ENCODE peak calls at places on chromosome 20, in six cellular contexts. T, V, N, I, K and D are unnamed samples.

GRCh38 chr20:37560629-37561028 is 33.0 kb upstream of the BLCAP start:
- DNase-seq in I (no peak), K (no peak), V (no peak), N (no peak), T (no peak), D (no peak)

GRCh38 chr20:56429496-56429895 is 17.4 kb downstream of the CASS4 start:
- DNase-seq in I (no peak), T (no peak), N (no peak), K (no peak), V (peak; percentile 79), D (no peak)

GRCh38 chr20:3794701-3795420 is 1.2 kb upstream of the CDC25B start:
- DNase-seq in T (no peak), V (no peak), I (no peak), N (no peak), K (no peak), D (no peak)

GRCh38 chr20:8631271-8631670 is 437.6 kb upstream of the PLCB4 start:
- DNase-seq in K (no peak), N (no peak), T (no peak), V (no peak), I (no peak), D (no peak)

GRCh38 chr20:53163486-53163885 is 191.3 kb downstream of the TSHZ2 start:
- DNase-seq in T (no peak), I (no peak), V (peak; percentile 30), K (no peak), N (no peak), D (no peak)

GRCh38 chr20:33796263-33796906 is 14.8 kb upstream of the CHMP4B start:
- DNase-seq in K (no peak), I (no peak), V (no peak), T (no peak), N (no peak), D (no peak)

GRCh38 chr20:29430531-29430930 is 1826.9 kb upstream of the DEFB115 start:
- DNase-seq in T (no peak), K (no peak), N (no peak), I (no peak), V (no peak), D (no peak)

GRCh38 chr20:36219671-36220220 is 16.5 kb upstream of the AAR2 start:
- DNase-seq in V (no peak), N (no peak), K (no peak), T (no peak), I (no peak), D (no peak)

GRCh38 chr20:50527068-50527605 is 17.0 kb downstream of the PTPN1 start:
- DNase-seq in I (no peak), V (no peak), T (no peak), K (no peak), N (no peak), D (no peak)

GRCh38 chr20:49567421-49568256 is at the start of gene PTGIS:
- DNase-seq in V (no peak), N (no peak), K (no peak), T (no peak), I (no peak), D (no peak)

GRCh38 chr20:61840661-61841455 is 224.8 kb downstream of the TAF4 start:
- DNase-seq in V (no peak), K (no peak), T (no peak), N (no peak), I (no peak), D (no peak)

GRCh38 chr20:62684986-62685385 is 23.6 kb upstream of the NTSR1 start:
- DNase-seq in V (no peak), K (no peak), T (no peak), N (no peak), I (no peak), D (no peak)

GRCh38 chr20:50215101-50215500 is 24.5 kb downstream of the CEBPB start:
- DNase-seq in V (no peak), T (no peak), I (no peak), N (no peak), K (no peak), D (no peak)

GRCh38 chr20:47263502-47264084 is 92.9 kb downstream of the ZMYND8 start:
- DNase-seq in I (no peak), N (peak; percentile 45), T (no peak), V (no peak), K (no peak), D (no peak)

GRCh38 chr20:62232194-62232593 is 6.1 kb upstream of the OSBPL2 start:
- DNase-seq in I (no peak), K (no peak), V (no peak), N (no peak), T (no peak), D (no peak)

GRCh38 chr20:37538003-37538402 is 10.3 kb upstream of the BLCAP start:
- DNase-seq in N (no peak), K (peak; percentile 48), I (no peak), T (no peak), V (no peak), D (no peak)

GRCh38 chr20:61937963-61938838 is 127.5 kb downstream of the TAF4 start:
- DNase-seq in I (no peak), V (no peak), T (no peak), K (no peak), N (no peak), D (no peak)

GRCh38 chr20:4038047-4038459 is 22.7 kb upstream of the RNF24 start:
- DNase-seq in N (peak; percentile 75), I (no peak), K (no peak), V (peak; percentile 33), T (peak; percentile 76), D (peak; percentile 69)

GRCh38 chr20:46438156-46438750 is 31.8 kb upstream of the ELMO2 start:
- DNase-seq in K (peak; percentile 50), I (peak; percentile 3), T (peak; percentile 32), V (peak; percentile 15), N (no peak), D (no peak)

GRCh38 chr20:53934421-53935352 is 135.7 kb downstream of the BCAS1 start:
- DNase-seq in I (no peak), T (no peak), N (no peak), V (peak; percentile 65), K (no peak), D (no peak)

GRCh38 chr20:41454250-41454649 is 87.6 kb upstream of the EMILIN3 start:
- DNase-seq in K (no peak), N (no peak), I (no peak), V (no peak), T (no peak), D (no peak)

GRCh38 chr20:62574612-62574993 is 67.7 kb upstream of the SLCO4A1 start:
- DNase-seq in T (no peak), N (no peak), I (no peak), K (no peak), V (no peak), D (no peak)

GRCh38 chr20:38343107-38343797 is 3.0 kb upstream of the LBP start:
- DNase-seq in K (peak; percentile 84), N (no peak), I (no peak), V (peak; percentile 55), T (no peak), D (no peak)

GRCh38 chr20:63254536-63255384 is 497 bp upstream of the NKAIN4 start:
- DNase-seq in N (no peak), V (no peak), I (no peak), K (no peak), T (no peak), D (no peak)

GRCh38 chr20:60371456-60371855 is 413.2 kb downstream of the CDH26 start:
- DNase-seq in K (no peak), V (no peak), T (no peak), N (no peak), I (no peak), D (no peak)

GRCh38 chr20:50248104-50248631 is 57.5 kb downstream of the CEBPB start:
- DNase-seq in N (no peak), K (no peak), T (no peak), V (peak; percentile 39), I (no peak), D (no peak)

GRCh38 chr20:13068336-13068735 is 59.6 kb downstream of the SPTLC3 start:
- DNase-seq in V (no peak), I (no peak), N (no peak), T (no peak), K (no peak), D (no peak)

GRCh38 chr20:9532069-9532809 is 17.8 kb downstream of the LAMP5 start:
- DNase-seq in I (no peak), T (no peak), V (no peak), N (no peak), K (no peak), D (no peak)

GRCh38 chr20:25376886-25377285 is 13.7 kb downstream of the ABHD12 start:
- DNase-seq in I (no peak), K (no peak), T (no peak), N (no peak), V (no peak), D (no peak)

GRCh38 chr20:51801220-51801991 is 915 bp downstream of the SALL4 start:
- DNase-seq in I (no peak), K (no peak), N (no peak), V (no peak), T (no peak), D (no peak)

GRCh38 chr20:51800769-51801219 is 1.5 kb downstream of the SALL4 start:
- DNase-seq in I (no peak), V (no peak), K (no peak), N (no peak), T (no peak), D (no peak)

GRCh38 chr20:51802170-51802745 is at the start of gene SALL4:
- DNase-seq in V (no peak), K (no peak), I (peak; percentile 91), T (no peak), N (no peak), D (no peak)

GRCh38 chr20:51799586-51799985 is 2.7 kb downstream of the SALL4 start:
- DNase-seq in K (no peak), I (no peak), T (no peak), N (no peak), V (no peak), D (no peak)

GRCh38 chr20:51800132-51800721 is 2.1 kb downstream of the SALL4 start:
- DNase-seq in I (peak; percentile 82), K (peak; percentile 48), V (peak; percentile 75), T (peak; percentile 74), N (no peak), D (peak; percentile 63)
- TF ChIP-seq POLR2AphosphoS5 in I (peak; percentile 88), K (no peak), V (no peak), T (no peak), N (no peak), D (no peak)

GRCh38 chr20:43558412-43559146 is at the start of gene SGK2:
- DNase-seq in T (no peak), K (peak; percentile 96), I (no peak), V (peak; percentile 49), N (no peak), D (no peak)
- TF ChIP-seq POLR2A in T (no peak), K (peak; percentile 87), I (no peak), V (no peak), N (no peak), D (no peak)

DNA sequence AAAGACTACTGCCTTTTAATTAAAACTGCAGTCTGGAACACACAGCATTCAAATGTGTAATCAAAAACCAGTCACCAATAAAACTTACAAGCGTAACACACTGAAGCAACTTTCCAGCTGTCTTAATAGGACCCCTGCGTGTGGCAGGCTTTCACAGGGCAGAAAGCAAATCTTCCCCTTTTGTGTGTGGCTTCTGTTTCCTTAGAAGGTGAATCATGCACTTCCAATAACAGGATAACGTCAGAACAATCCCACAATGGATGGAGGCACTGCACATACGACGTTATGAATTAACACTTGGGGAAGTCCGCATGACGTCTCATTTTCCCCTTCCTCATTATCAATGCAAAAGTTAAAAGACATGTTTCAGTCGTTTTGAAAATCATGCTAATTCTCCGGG is 44.8 kb downstream of the INSM1 start:
- DNase-seq in K (no peak), I (no peak), N (no peak), T (no peak), V (no peak), D (no peak)
- TF ChIP-seq TAF1 in K (no peak), I (no peak), N (no peak), T (no peak), V (no peak), D (no peak)

GRCh38 chr20:59299961-59300340 is 460 bp upstream of the EDN3 start:
- DNase-seq in V (no peak), I (no peak), K (no peak), N (no peak), T (no peak), D (no peak)
- TF ChIP-seq POLR2AphosphoS5 in V (no peak), I (no peak), K (no peak), N (no peak), T (no peak), D (no peak)